ENCODE peak calls at places on chromosomes 5 and 9, in eight cellular contexts. One of them, this sample, is unnamed.

GRCh38 chr5:14552017-14552416 is 29.6 kb upstream of the OTULINL start:
- DNase-seq in nucleus accumbens: no peak
- DNase-seq in HepG2: no peak
- DNase-seq in upper lobe of left lung: peak; percentile 36
- DNase-seq in amygdala: no peak
- DNase-seq in cardiac fibroblast: peak; percentile 5
- DNase-seq in tibial artery: peak; percentile 31
- DNase-seq in HTR-8/SVneo: no peak
- DNase-seq in this sample: no peak

GRCh38 chr5:172766287-172767104 is 4.5 kb downstream of the DUSP1 start:
- DNase-seq in nucleus accumbens: no peak
- DNase-seq in HepG2: peak; percentile 86
- DNase-seq in upper lobe of left lung: peak; percentile 85
- DNase-seq in amygdala: peak; percentile 79
- DNase-seq in cardiac fibroblast: peak; percentile 93
- DNase-seq in tibial artery: peak; percentile 92
- DNase-seq in HTR-8/SVneo: no peak
- DNase-seq in this sample: peak; percentile 88

GRCh38 chr9:93257808-93258331 is 73.9 kb downstream of the WNK2 start:
- DNase-seq in nucleus accumbens: no peak
- DNase-seq in HepG2: no peak
- DNase-seq in upper lobe of left lung: peak; percentile 7
- DNase-seq in amygdala: no peak
- DNase-seq in cardiac fibroblast: no peak
- DNase-seq in tibial artery: peak; percentile 12
- DNase-seq in HTR-8/SVneo: no peak
- DNase-seq in this sample: no peak

GRCh38 chr5:156556666-156557401 is 229.9 kb downstream of the SGCD start:
- DNase-seq in nucleus accumbens: no peak
- DNase-seq in HepG2: no peak
- DNase-seq in upper lobe of left lung: no peak
- DNase-seq in amygdala: no peak
- DNase-seq in cardiac fibroblast: no peak
- DNase-seq in tibial artery: no peak
- DNase-seq in HTR-8/SVneo: no peak
- DNase-seq in this sample: no peak

GRCh38 chr5:127313847-127314473 is 23.4 kb downstream of the MEGF10 start:
- DNase-seq in nucleus accumbens: peak; percentile 34
- DNase-seq in HepG2: peak; percentile 16
- DNase-seq in upper lobe of left lung: peak; percentile 52
- DNase-seq in amygdala: no peak
- DNase-seq in cardiac fibroblast: peak; percentile 69
- DNase-seq in tibial artery: peak; percentile 53
- DNase-seq in HTR-8/SVneo: peak; percentile 55
- DNase-seq in this sample: no peak

GRCh38 chr5:108587816-108588215 is 159.9 kb upstream of the FER start:
- DNase-seq in nucleus accumbens: no peak
- DNase-seq in HepG2: no peak
- DNase-seq in upper lobe of left lung: no peak
- DNase-seq in amygdala: no peak
- DNase-seq in cardiac fibroblast: no peak
- DNase-seq in tibial artery: no peak
- DNase-seq in HTR-8/SVneo: no peak
- DNase-seq in this sample: no peak

GRCh38 chr9:114060711-114061110 is 17.4 kb downstream of the AMBP start:
- DNase-seq in nucleus accumbens: no peak
- DNase-seq in HepG2: no peak
- DNase-seq in upper lobe of left lung: peak; percentile 10
- DNase-seq in amygdala: no peak
- DNase-seq in cardiac fibroblast: no peak
- DNase-seq in tibial artery: no peak
- DNase-seq in HTR-8/SVneo: no peak
- DNase-seq in this sample: no peak

GRCh38 chr5:98454407-98454806 is 319.1 kb upstream of the RGMB start:
- DNase-seq in nucleus accumbens: no peak
- DNase-seq in HepG2: no peak
- DNase-seq in upper lobe of left lung: no peak
- DNase-seq in amygdala: no peak
- DNase-seq in cardiac fibroblast: peak; percentile 43
- DNase-seq in tibial artery: no peak
- DNase-seq in HTR-8/SVneo: no peak
- DNase-seq in this sample: no peak

GRCh38 chr9:81414836-81415235 is 274.5 kb downstream of the TLE1 start:
- DNase-seq in nucleus accumbens: no peak
- DNase-seq in HepG2: no peak
- DNase-seq in upper lobe of left lung: no peak
- DNase-seq in amygdala: no peak
- DNase-seq in cardiac fibroblast: no peak
- DNase-seq in tibial artery: no peak
- DNase-seq in HTR-8/SVneo: no peak
- DNase-seq in this sample: no peak

GRCh38 chr9:534886-535285 is 306.6 kb upstream of the DMRT1 start:
- DNase-seq in nucleus accumbens: peak; percentile 68
- DNase-seq in HepG2: no peak
- DNase-seq in upper lobe of left lung: no peak
- DNase-seq in amygdala: peak; percentile 58
- DNase-seq in cardiac fibroblast: peak; percentile 43
- DNase-seq in tibial artery: peak; percentile 41
- DNase-seq in HTR-8/SVneo: no peak
- DNase-seq in this sample: no peak

GRCh38 chr5:6659941-6660684 is 26.9 kb downstream of the SRD5A1 start:
- DNase-seq in nucleus accumbens: no peak
- DNase-seq in HepG2: no peak
- DNase-seq in upper lobe of left lung: no peak
- DNase-seq in amygdala: no peak
- DNase-seq in cardiac fibroblast: no peak
- DNase-seq in tibial artery: no peak
- DNase-seq in HTR-8/SVneo: no peak
- DNase-seq in this sample: no peak

GRCh38 chr5:34522599-34523381 is 133.3 kb upstream of the RAI14 start:
- DNase-seq in nucleus accumbens: peak; percentile 65
- DNase-seq in HepG2: peak; percentile 65
- DNase-seq in upper lobe of left lung: peak; percentile 81
- DNase-seq in amygdala: peak; percentile 38
- DNase-seq in cardiac fibroblast: peak; percentile 92
- DNase-seq in tibial artery: peak; percentile 77
- DNase-seq in HTR-8/SVneo: peak; percentile 92
- DNase-seq in this sample: no peak

GRCh38 chr9:35293381-35293780 is 131.6 kb downstream of the UNC13B start:
- DNase-seq in nucleus accumbens: no peak
- DNase-seq in HepG2: no peak
- DNase-seq in upper lobe of left lung: no peak
- DNase-seq in amygdala: no peak
- DNase-seq in cardiac fibroblast: no peak
- DNase-seq in tibial artery: no peak
- DNase-seq in HTR-8/SVneo: no peak
- DNase-seq in this sample: no peak

GRCh38 chr5:180080670-180081280 is 9.2 kb upstream of the RNF130 start:
- DNase-seq in nucleus accumbens: no peak
- DNase-seq in HepG2: no peak
- DNase-seq in upper lobe of left lung: no peak
- DNase-seq in amygdala: no peak
- DNase-seq in cardiac fibroblast: no peak
- DNase-seq in tibial artery: no peak
- DNase-seq in HTR-8/SVneo: no peak
- DNase-seq in this sample: no peak

GRCh38 chr9:112174223-112174964 is 703 bp downstream of the SUSD1 start:
- DNase-seq in nucleus accumbens: no peak
- DNase-seq in HepG2: peak; percentile 44
- DNase-seq in upper lobe of left lung: peak; percentile 79
- DNase-seq in amygdala: no peak
- DNase-seq in cardiac fibroblast: peak; percentile 22
- DNase-seq in tibial artery: no peak
- DNase-seq in HTR-8/SVneo: peak; percentile 56
- DNase-seq in this sample: no peak

GRCh38 chr5:95728494-95729114 is 2.5 kb upstream of the RHOBTB3 start:
- DNase-seq in nucleus accumbens: no peak
- DNase-seq in HepG2: no peak
- DNase-seq in upper lobe of left lung: no peak
- DNase-seq in amygdala: no peak
- DNase-seq in cardiac fibroblast: peak; percentile 59
- DNase-seq in tibial artery: no peak
- DNase-seq in HTR-8/SVneo: no peak
- DNase-seq in this sample: no peak

GRCh38 chr9:35935755-35936509 is 22.0 kb downstream of the OR2S2 start:
- DNase-seq in nucleus accumbens: no peak
- DNase-seq in HepG2: no peak
- DNase-seq in upper lobe of left lung: no peak
- DNase-seq in amygdala: no peak
- DNase-seq in cardiac fibroblast: peak; percentile 74
- DNase-seq in tibial artery: no peak
- DNase-seq in HTR-8/SVneo: no peak
- DNase-seq in this sample: no peak

GRCh38 chr5:149063901-149064478 is 1.1 kb upstream of the SH3TC2 start:
- DNase-seq in nucleus accumbens: no peak
- DNase-seq in HepG2: peak; percentile 27
- DNase-seq in upper lobe of left lung: no peak
- DNase-seq in amygdala: no peak
- DNase-seq in cardiac fibroblast: peak; percentile 17
- DNase-seq in tibial artery: no peak
- DNase-seq in HTR-8/SVneo: no peak
- DNase-seq in this sample: no peak

GRCh38 chr5:142700566-142700965 is 14.7 kb upstream of the FGF1 start:
- DNase-seq in nucleus accumbens: no peak
- DNase-seq in HepG2: no peak
- DNase-seq in upper lobe of left lung: no peak
- DNase-seq in amygdala: no peak
- DNase-seq in cardiac fibroblast: no peak
- DNase-seq in tibial artery: no peak
- DNase-seq in HTR-8/SVneo: no peak
- DNase-seq in this sample: no peak